ENCODE peak calls at places on chromosomes 4 and X, in five cellular contexts. One of them, this sample, is unnamed.

GRCh38 chrX:154472685-154473632 is 6.1 kb downstream of the LAGE3 start:
- DNase-seq in NCI-H345: no peak
- DNase-seq in lower lobe of right lung: no peak
- DNase-seq in endothelial cell: no peak
- DNase-seq in ecto neural progenitor cell: no peak
- DNase-seq in this sample: no peak

GRCh38 chr4:19583827-19584569 is 667.7 kb upstream of the SLIT2 start:
- DNase-seq in NCI-H345: no peak
- DNase-seq in lower lobe of right lung: no peak
- DNase-seq in endothelial cell: no peak
- DNase-seq in ecto neural progenitor cell: no peak
- DNase-seq in this sample: no peak

GRCh38 chr4:142549726-142550463 is 296.2 kb downstream of the INPP4B start:
- DNase-seq in NCI-H345: peak
- DNase-seq in lower lobe of right lung: no peak
- DNase-seq in endothelial cell: no peak
- DNase-seq in ecto neural progenitor cell: no peak
- DNase-seq in this sample: no peak

GRCh38 chrX:10072786-10073568 is 83.8 kb upstream of the CLCN4 start:
- DNase-seq in NCI-H345: no peak
- DNase-seq in lower lobe of right lung: no peak
- DNase-seq in endothelial cell: no peak
- DNase-seq in ecto neural progenitor cell: no peak
- DNase-seq in this sample: no peak

GRCh38 chr4:159075531-159075932 is 27.3 kb upstream of the RAPGEF2 start:
- DNase-seq in NCI-H345: no peak
- DNase-seq in lower lobe of right lung: no peak
- DNase-seq in endothelial cell: no peak
- DNase-seq in ecto neural progenitor cell: no peak
- DNase-seq in this sample: no peak

GRCh38 chrX:132181364-132181763 is 37.9 kb downstream of the RAP2C start:
- DNase-seq in NCI-H345: no peak
- DNase-seq in lower lobe of right lung: no peak
- DNase-seq in endothelial cell: no peak
- DNase-seq in ecto neural progenitor cell: no peak
- DNase-seq in this sample: no peak

GRCh38 chr4:184459413-184459812 is 14.9 kb downstream of the IRF2 start:
- DNase-seq in NCI-H345: no peak
- DNase-seq in lower lobe of right lung: no peak
- DNase-seq in endothelial cell: no peak
- DNase-seq in ecto neural progenitor cell: no peak
- DNase-seq in this sample: no peak

GRCh38 chr4:82718067-82718935 is 80.3 kb downstream of the SCD5 start:
- DNase-seq in NCI-H345: no peak
- DNase-seq in lower lobe of right lung: no peak
- DNase-seq in endothelial cell: no peak
- DNase-seq in ecto neural progenitor cell: no peak
- DNase-seq in this sample: no peak

GRCh38 chr4:99763635-99764101 is 53.0 kb upstream of the DAPP1 start:
- DNase-seq in NCI-H345: peak
- DNase-seq in lower lobe of right lung: no peak
- DNase-seq in endothelial cell: no peak
- DNase-seq in ecto neural progenitor cell: no peak
- DNase-seq in this sample: no peak

GRCh38 chr4:19807505-19807904 is 444.2 kb upstream of the SLIT2 start:
- DNase-seq in NCI-H345: no peak
- DNase-seq in lower lobe of right lung: no peak
- DNase-seq in endothelial cell: no peak
- DNase-seq in ecto neural progenitor cell: no peak
- DNase-seq in this sample: no peak

GRCh38 chrX:154735695-154736393 is 15.0 kb downstream of the GAB3 start:
- DNase-seq in NCI-H345: no peak
- DNase-seq in lower lobe of right lung: peak
- DNase-seq in endothelial cell: no peak
- DNase-seq in ecto neural progenitor cell: no peak
- DNase-seq in this sample: no peak

GRCh38 chr4:41358626-41359025 is 101.9 kb downstream of the UCHL1 start:
- DNase-seq in NCI-H345: peak
- DNase-seq in lower lobe of right lung: no peak
- DNase-seq in endothelial cell: no peak
- DNase-seq in ecto neural progenitor cell: no peak
- DNase-seq in this sample: no peak

GRCh38 chr4:76952071-76952470 is 2.5 kb downstream of the SEPTIN11 start:
- DNase-seq in NCI-H345: no peak
- DNase-seq in lower lobe of right lung: no peak
- DNase-seq in endothelial cell: no peak
- DNase-seq in ecto neural progenitor cell: no peak
- DNase-seq in this sample: no peak

GRCh38 chr4:7513731-7514130 is 79.0 kb upstream of the PSAPL1 start:
- DNase-seq in NCI-H345: no peak
- DNase-seq in lower lobe of right lung: no peak
- DNase-seq in endothelial cell: no peak
- DNase-seq in ecto neural progenitor cell: no peak
- DNase-seq in this sample: no peak

GRCh38 chr4:162461952-162462351 is 298.2 kb upstream of the FSTL5 start:
- DNase-seq in NCI-H345: no peak
- DNase-seq in lower lobe of right lung: no peak
- DNase-seq in endothelial cell: no peak
- DNase-seq in ecto neural progenitor cell: no peak
- DNase-seq in this sample: no peak

GRCh38 chr4:62342346-62342745 is 1142.2 kb downstream of the ADGRL3 start:
- DNase-seq in NCI-H345: no peak
- DNase-seq in lower lobe of right lung: no peak
- DNase-seq in endothelial cell: no peak
- DNase-seq in ecto neural progenitor cell: no peak
- DNase-seq in this sample: no peak

GRCh38 chr4:143512978-143513313 is 556 bp upstream of the SMARCA5 start:
- DNase-seq in NCI-H345: no peak
- DNase-seq in lower lobe of right lung: no peak
- DNase-seq in endothelial cell: no peak
- DNase-seq in ecto neural progenitor cell: no peak
- DNase-seq in this sample: no peak

GRCh38 chr4:18840499-18840898 is 818.9 kb upstream of the LCORL start:
- DNase-seq in NCI-H345: no peak
- DNase-seq in lower lobe of right lung: no peak
- DNase-seq in endothelial cell: no peak
- DNase-seq in ecto neural progenitor cell: no peak
- DNase-seq in this sample: no peak

GRCh38 chrX:1657367-1658082 is 42.7 kb downstream of the ASMT start:
- DNase-seq in NCI-H345: peak
- DNase-seq in lower lobe of right lung: no peak
- DNase-seq in endothelial cell: no peak
- DNase-seq in ecto neural progenitor cell: no peak
- DNase-seq in this sample: peak

GRCh38 chrX:153380691-153381090 is 20.5 kb downstream of the PNMA6E start:
- DNase-seq in NCI-H345: no peak
- DNase-seq in lower lobe of right lung: no peak
- DNase-seq in endothelial cell: peak
- DNase-seq in ecto neural progenitor cell: no peak
- DNase-seq in this sample: no peak

GRCh38 chr4:97215426-97215825 is 927.9 kb downstream of the STPG2 start:
- DNase-seq in NCI-H345: no peak
- DNase-seq in lower lobe of right lung: no peak
- DNase-seq in endothelial cell: no peak
- DNase-seq in ecto neural progenitor cell: no peak
- DNase-seq in this sample: no peak

GRCh38 chrX:85379174-85379907 is at the start of gene POF1B:
- DNase-seq in NCI-H345: no peak
- DNase-seq in lower lobe of right lung: peak
- DNase-seq in endothelial cell: no peak
- DNase-seq in ecto neural progenitor cell: no peak
- DNase-seq in this sample: peak

GRCh38 chrX:8730812-8731578 is 942 bp downstream of the ANOS1 start:
- DNase-seq in NCI-H345: no peak
- DNase-seq in lower lobe of right lung: no peak
- DNase-seq in endothelial cell: peak
- DNase-seq in ecto neural progenitor cell: peak
- DNase-seq in this sample: no peak

GRCh38 chr4:124191329-124191728 is 521.2 kb downstream of the ANKRD50 start:
- DNase-seq in NCI-H345: no peak
- DNase-seq in lower lobe of right lung: no peak
- DNase-seq in endothelial cell: no peak
- DNase-seq in ecto neural progenitor cell: no peak
- DNase-seq in this sample: no peak

GRCh38 chr4:126268106-126268505 is 953.4 kb downstream of the FAT4 start:
- DNase-seq in NCI-H345: no peak
- DNase-seq in lower lobe of right lung: no peak
- DNase-seq in endothelial cell: no peak
- DNase-seq in ecto neural progenitor cell: no peak
- DNase-seq in this sample: no peak

GRCh38 chrX:15512401-15512965 is 11.9 kb downstream of the BMX start:
- DNase-seq in NCI-H345: no peak
- DNase-seq in lower lobe of right lung: no peak
- DNase-seq in endothelial cell: no peak
- DNase-seq in ecto neural progenitor cell: no peak
- DNase-seq in this sample: no peak

GRCh38 chr4:76194325-76194724 is 19.3 kb downstream of the SCARB2 start:
- DNase-seq in NCI-H345: no peak
- DNase-seq in lower lobe of right lung: no peak
- DNase-seq in endothelial cell: no peak
- DNase-seq in ecto neural progenitor cell: no peak
- DNase-seq in this sample: no peak

GRCh38 chr4:82515705-82516104 is 46.1 kb downstream of the TMEM150C start:
- DNase-seq in NCI-H345: peak
- DNase-seq in lower lobe of right lung: no peak
- DNase-seq in endothelial cell: no peak
- DNase-seq in ecto neural progenitor cell: no peak
- DNase-seq in this sample: no peak

GRCh38 chr4:147913137-147913536 is 181.2 kb downstream of the ARHGAP10 start:
- DNase-seq in NCI-H345: no peak
- DNase-seq in lower lobe of right lung: no peak
- DNase-seq in endothelial cell: no peak
- DNase-seq in ecto neural progenitor cell: no peak
- DNase-seq in this sample: no peak

GRCh38 chrX:149365552-149365951 is 139.6 kb downstream of the IDS start:
- DNase-seq in NCI-H345: no peak
- DNase-seq in lower lobe of right lung: no peak
- DNase-seq in endothelial cell: no peak
- DNase-seq in ecto neural progenitor cell: no peak
- DNase-seq in this sample: no peak

GRCh38 chr4:37970702-37971101 is 10.5 kb downstream of the PTTG2 start:
- DNase-seq in NCI-H345: no peak
- DNase-seq in lower lobe of right lung: peak
- DNase-seq in endothelial cell: no peak
- DNase-seq in ecto neural progenitor cell: no peak
- DNase-seq in this sample: no peak

GRCh38 chrX:120310861-120311631 is at the start of gene TMEM255A:
- DNase-seq in NCI-H345: peak
- DNase-seq in lower lobe of right lung: peak
- DNase-seq in endothelial cell: no peak
- DNase-seq in ecto neural progenitor cell: peak
- DNase-seq in this sample: no peak

GRCh38 chr4:176313596-176314341 is 6.0 kb upstream of the SPCS3 start:
- DNase-seq in NCI-H345: no peak
- DNase-seq in lower lobe of right lung: no peak
- DNase-seq in endothelial cell: no peak
- DNase-seq in ecto neural progenitor cell: no peak
- DNase-seq in this sample: no peak

GRCh38 chr4:25367004-25367621 is 9.9 kb upstream of the ANAPC4 start:
- DNase-seq in NCI-H345: peak
- DNase-seq in lower lobe of right lung: no peak
- DNase-seq in endothelial cell: no peak
- DNase-seq in ecto neural progenitor cell: no peak
- DNase-seq in this sample: no peak

This sample was measured in GM12878.